ENCODE peak calls at places on chromosome 20, in four cellular contexts. One of them, this sample, is unnamed.

GRCh38 chr20:35718972-35719635 is 19.9 kb downstream of the ROMO1 start:
- DNase-seq in HepG2: no peak
- DNase-seq in GM12878: no peak
- DNase-seq in K562: no peak
- DNase-seq in this sample: no peak

GRCh38 chr20:46346770-46347169 is 38.5 kb upstream of the CDH22 start:
- DNase-seq in HepG2: no peak
- DNase-seq in GM12878: no peak
- DNase-seq in K562: no peak
- DNase-seq in this sample: no peak

GRCh38 chr20:24991897-24992419 is 593 bp downstream of the APMAP start:
- DNase-seq in HepG2: no peak
- DNase-seq in GM12878: no peak
- DNase-seq in K562: peak; percentile 28
- DNase-seq in this sample: peak; percentile 23

GRCh38 chr20:16397053-16397452 is 176.2 kb downstream of the KIF16B start:
- DNase-seq in HepG2: no peak
- DNase-seq in GM12878: no peak
- DNase-seq in K562: no peak
- DNase-seq in this sample: no peak

GRCh38 chr20:37042986-37043972 is 52.5 kb downstream of the RBL1 start:
- DNase-seq in HepG2: no peak
- DNase-seq in GM12878: peak; percentile 70
- DNase-seq in K562: no peak
- DNase-seq in this sample: no peak

GRCh38 chr20:34874094-34874654 is 1.5 kb upstream of the GGT7 start:
- DNase-seq in HepG2: peak; percentile 90
- DNase-seq in GM12878: peak; percentile 50
- DNase-seq in K562: peak; percentile 88
- DNase-seq in this sample: peak; percentile 81

GRCh38 chr20:25341716-25342680 is 48.6 kb downstream of the ABHD12 start:
- DNase-seq in HepG2: no peak
- DNase-seq in GM12878: no peak
- DNase-seq in K562: no peak
- DNase-seq in this sample: no peak

GRCh38 chr20:4053516-4053919 is 38.2 kb upstream of the RNF24 start:
- DNase-seq in HepG2: no peak
- DNase-seq in GM12878: no peak
- DNase-seq in K562: no peak
- DNase-seq in this sample: no peak

GRCh38 chr20:10802201-10802600 is 128.4 kb upstream of the JAG1 start:
- DNase-seq in HepG2: no peak
- DNase-seq in GM12878: no peak
- DNase-seq in K562: no peak
- DNase-seq in this sample: no peak

GRCh38 chr20:22700387-22700786 is 116.0 kb upstream of the FOXA2 start:
- DNase-seq in HepG2: no peak
- DNase-seq in GM12878: no peak
- DNase-seq in K562: no peak
- DNase-seq in this sample: no peak

GRCh38 chr20:4366076-4366475 is 350.7 kb upstream of the RNF24 start:
- DNase-seq in HepG2: no peak
- DNase-seq in GM12878: no peak
- DNase-seq in K562: no peak
- DNase-seq in this sample: no peak

GRCh38 chr20:53918949-53919361 is 151.4 kb downstream of the BCAS1 start:
- DNase-seq in HepG2: no peak
- DNase-seq in GM12878: no peak
- DNase-seq in K562: peak; percentile 54
- DNase-seq in this sample: peak; percentile 73

GRCh38 chr20:2604506-2604835 is 48.0 kb upstream of the NOP56 start:
- DNase-seq in HepG2: no peak
- DNase-seq in GM12878: no peak
- DNase-seq in K562: no peak
- DNase-seq in this sample: no peak

GRCh38 chr20:20892328-20892727 is 179.9 kb upstream of the RALGAPA2 start:
- DNase-seq in HepG2: no peak
- DNase-seq in GM12878: no peak
- DNase-seq in K562: no peak
- DNase-seq in this sample: no peak

GRCh38 chr20:20894280-20894679 is 181.8 kb upstream of the RALGAPA2 start:
- DNase-seq in HepG2: no peak
- DNase-seq in GM12878: no peak
- DNase-seq in K562: no peak
- DNase-seq in this sample: no peak

GRCh38 chr20:20895537-20895936 is 183.1 kb upstream of the RALGAPA2 start:
- DNase-seq in HepG2: peak; percentile 57
- DNase-seq in GM12878: no peak
- DNase-seq in K562: no peak
- DNase-seq in this sample: no peak

GRCh38 chr20:20894753-20895152 is 182.3 kb upstream of the RALGAPA2 start:
- DNase-seq in HepG2: no peak
- DNase-seq in GM12878: no peak
- DNase-seq in K562: no peak
- DNase-seq in this sample: no peak

DNA sequence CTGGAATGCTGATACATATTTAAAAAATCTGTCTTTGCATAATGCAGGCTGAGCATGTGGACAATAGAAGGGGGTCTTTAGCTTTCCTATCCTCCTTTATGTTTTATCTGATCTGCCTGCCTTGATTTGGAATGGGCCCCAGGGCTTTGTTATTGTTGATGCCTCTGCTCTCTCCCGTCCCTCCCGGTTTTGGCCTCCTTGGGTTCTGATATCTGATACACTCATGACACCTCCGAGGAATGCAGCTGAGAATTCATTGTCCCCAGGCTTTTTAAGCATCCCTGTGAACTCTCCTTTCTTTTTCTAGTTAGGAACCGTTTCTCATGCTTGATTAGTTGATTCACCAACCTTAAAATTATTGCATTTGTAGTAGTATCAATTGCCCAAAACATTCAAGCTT is 185.5 kb upstream of the RALGAPA2 start:
- DNase-seq in HepG2: no peak
- DNase-seq in GM12878: no peak
- DNase-seq in K562: no peak
- DNase-seq in this sample: peak; percentile 24
- TF ChIP-seq CREM in HepG2: no peak
- TF ChIP-seq CREM in GM12878: no peak
- TF ChIP-seq CREM in K562: no peak
- TF ChIP-seq CREM in this sample: no peak

DNA sequence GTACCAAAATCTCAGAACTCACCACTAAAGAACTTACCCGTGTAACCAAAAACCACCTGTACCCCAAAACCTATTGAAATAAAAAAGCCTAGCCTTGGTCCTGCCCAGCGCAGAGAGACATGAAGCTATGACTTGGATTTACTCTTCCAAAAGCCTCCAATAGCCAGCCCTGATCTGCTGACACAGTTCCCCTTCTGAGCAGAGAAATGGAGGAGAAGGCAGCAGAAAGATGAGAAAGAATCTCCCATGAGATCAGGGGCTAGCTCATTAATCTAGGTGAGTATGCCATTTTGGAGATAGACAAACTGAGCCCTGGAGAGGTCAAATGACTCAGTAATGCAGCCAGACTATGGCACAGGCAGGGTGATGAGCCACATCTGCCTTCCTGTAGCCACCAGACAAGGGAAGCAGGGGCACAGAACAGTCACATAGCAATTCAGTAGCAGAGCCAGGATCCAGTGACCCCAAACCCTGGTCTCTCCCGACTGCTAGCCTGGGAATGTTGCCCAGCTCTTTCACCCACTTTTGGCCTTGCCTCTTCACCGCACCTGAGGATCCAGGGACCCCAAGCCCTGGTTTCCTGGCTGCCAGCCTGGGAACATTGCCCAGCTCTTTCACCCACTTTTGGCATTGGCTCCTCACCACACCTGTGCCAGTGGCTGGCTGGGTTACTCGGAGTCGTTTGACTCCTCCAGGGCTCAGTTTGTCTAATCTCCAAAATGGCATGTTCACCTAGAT is 7.2 kb upstream of the SDCBP2 start:
- DNase-seq in HepG2: no peak
- DNase-seq in GM12878: no peak
- DNase-seq in K562: no peak
- DNase-seq in this sample: no peak
- TF ChIP-seq ATF3 in HepG2: no peak
- TF ChIP-seq ATF3 in GM12878: no peak
- TF ChIP-seq ATF3 in K562: no peak
- TF ChIP-seq ATF3 in this sample: no peak

GRCh38 chr20:57247292-57247975 is 19.0 kb downstream of the BMP7 start:
- DNase-seq in HepG2: no peak
- DNase-seq in GM12878: no peak
- DNase-seq in K562: no peak
- DNase-seq in this sample: no peak

GRCh38 chr20:57250607-57251343 is 15.7 kb downstream of the BMP7 start:
- DNase-seq in HepG2: no peak
- DNase-seq in GM12878: no peak
- DNase-seq in K562: no peak
- DNase-seq in this sample: no peak

GRCh38 chr20:57248132-57248797 is 18.2 kb downstream of the BMP7 start:
- DNase-seq in HepG2: no peak
- DNase-seq in GM12878: no peak
- DNase-seq in K562: no peak
- DNase-seq in this sample: no peak

GRCh38 chr20:57249772-57250171 is 16.7 kb downstream of the BMP7 start:
- DNase-seq in HepG2: no peak
- DNase-seq in GM12878: no peak
- DNase-seq in K562: no peak
- DNase-seq in this sample: no peak

GRCh38 chr20:57249073-57249472 is 17.4 kb downstream of the BMP7 start:
- DNase-seq in HepG2: no peak
- DNase-seq in GM12878: no peak
- DNase-seq in K562: no peak
- DNase-seq in this sample: no peak
- TF ChIP-seq CREM in HepG2: no peak
- TF ChIP-seq CREM in GM12878: no peak
- TF ChIP-seq CREM in K562: no peak
- TF ChIP-seq CREM in this sample: no peak

GRCh38 chr20:63082939-63083735 is 76.4 kb upstream of the BHLHE23 start:
- DNase-seq in HepG2: no peak
- DNase-seq in GM12878: no peak
- DNase-seq in K562: no peak
- DNase-seq in this sample: peak; percentile 7

GRCh38 chr20:63085087-63085861 is 78.5 kb upstream of the BHLHE23 start:
- DNase-seq in HepG2: no peak
- DNase-seq in GM12878: no peak
- DNase-seq in K562: no peak
- DNase-seq in this sample: peak; percentile 17

GRCh38 chr20:63083831-63084562 is 77.2 kb upstream of the BHLHE23 start:
- DNase-seq in HepG2: peak; percentile 54
- DNase-seq in GM12878: no peak
- DNase-seq in K562: no peak
- DNase-seq in this sample: peak; percentile 9

GRCh38 chr20:63086421-63087235 is 79.9 kb upstream of the BHLHE23 start:
- DNase-seq in HepG2: no peak
- DNase-seq in GM12878: no peak
- DNase-seq in K562: no peak
- DNase-seq in this sample: peak; percentile 6

DNA sequence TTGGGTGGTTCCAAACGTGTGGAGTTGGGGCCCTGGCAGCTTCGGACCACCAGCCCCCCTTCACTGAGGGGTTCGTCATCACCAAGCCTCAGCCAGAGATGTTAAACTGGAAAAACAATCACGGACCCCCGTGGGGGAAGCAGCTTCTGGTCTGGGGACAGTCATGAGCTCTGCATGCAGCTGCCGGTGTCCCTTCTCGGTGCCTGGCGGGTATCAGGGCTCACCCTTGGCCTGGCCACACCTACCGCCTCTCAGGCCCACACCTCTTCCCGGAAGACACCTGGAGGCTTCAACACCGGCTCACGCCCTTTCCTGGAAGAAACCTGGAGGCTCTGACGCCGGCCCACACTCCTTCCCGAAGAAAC is 77.8 kb upstream of the BHLHE23 start:
- DNase-seq in HepG2: no peak
- DNase-seq in GM12878: no peak
- DNase-seq in K562: no peak
- DNase-seq in this sample: peak; percentile 10
- TF ChIP-seq ATF3 in HepG2: no peak
- TF ChIP-seq ATF3 in GM12878: no peak
- TF ChIP-seq ATF3 in K562: no peak
- TF ChIP-seq ATF3 in this sample: no peak

DNA sequence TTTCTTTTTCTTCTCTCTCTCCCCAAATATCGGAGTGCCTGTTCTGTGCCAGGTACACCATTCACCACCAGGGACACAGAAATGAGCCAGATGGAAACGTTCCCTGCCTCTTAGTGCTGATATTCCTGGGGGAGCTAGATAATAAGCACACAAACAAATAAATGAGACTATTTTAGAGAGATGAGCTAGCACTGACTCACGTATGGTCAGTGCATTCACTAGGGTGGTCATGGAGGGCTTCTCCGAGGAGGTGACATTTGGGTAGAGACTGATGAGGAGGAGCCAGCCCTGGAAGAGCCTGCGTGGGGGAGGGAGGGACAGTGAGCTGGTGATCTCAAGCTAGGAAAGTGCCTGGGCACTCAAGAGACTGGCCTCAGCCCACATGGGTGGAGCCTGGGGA is 252.3 kb upstream of the KCNG1 start:
- DNase-seq in HepG2: no peak
- DNase-seq in GM12878: no peak
- DNase-seq in K562: no peak
- DNase-seq in this sample: no peak
- TF ChIP-seq CREM in HepG2: no peak
- TF ChIP-seq CREM in GM12878: no peak
- TF ChIP-seq CREM in K562: no peak
- TF ChIP-seq CREM in this sample: no peak

DNA sequence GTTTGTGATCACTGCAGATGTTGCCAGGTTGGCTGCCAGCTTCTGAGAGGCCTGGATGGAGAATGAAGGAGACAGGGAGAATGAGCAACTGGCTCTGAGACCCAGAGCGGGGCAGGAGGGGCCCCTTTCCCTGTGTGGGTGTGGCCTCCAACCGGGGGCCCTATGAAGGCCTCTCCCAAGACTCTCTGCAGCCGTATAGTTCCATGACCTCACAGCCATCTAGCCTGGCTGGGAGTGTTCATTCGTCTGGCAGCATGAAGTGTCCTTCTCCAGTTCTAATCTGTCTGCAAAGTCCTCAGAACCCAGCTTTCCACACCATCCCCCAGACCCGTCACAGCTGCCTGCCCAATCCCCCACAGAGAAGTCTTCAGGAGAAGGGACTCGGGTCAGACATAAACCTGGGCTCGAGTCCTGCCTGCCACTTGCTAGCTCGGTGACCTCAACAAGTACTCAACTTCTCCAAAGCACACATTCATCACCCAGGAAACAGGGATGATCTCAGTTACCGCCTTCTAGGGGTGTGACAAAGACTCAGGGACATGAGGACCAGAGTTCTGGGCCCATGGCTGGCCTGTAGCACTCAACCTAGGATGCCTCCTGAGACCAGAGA is 122.6 kb downstream of the EDN3 start:
- DNase-seq in HepG2: no peak
- DNase-seq in GM12878: no peak
- DNase-seq in K562: no peak
- DNase-seq in this sample: no peak
- TF ChIP-seq ATF3 in HepG2: no peak
- TF ChIP-seq ATF3 in GM12878: no peak
- TF ChIP-seq ATF3 in K562: no peak
- TF ChIP-seq ATF3 in this sample: no peak

GRCh38 chr20:7503501-7503900 is 436.8 kb downstream of the HAO1 start:
- DNase-seq in HepG2: no peak
- DNase-seq in GM12878: no peak
- DNase-seq in K562: no peak
- DNase-seq in this sample: no peak
- TF ChIP-seq CREM in HepG2: no peak
- TF ChIP-seq CREM in GM12878: no peak
- TF ChIP-seq CREM in K562: no peak
- TF ChIP-seq CREM in this sample: no peak